ENCODE peak calls at places on chromosomes 16 and 17, in eight cellular contexts. R, F, U, W, T, S, X and C are unnamed samples.

GRCh38 chr17:17724307-17724921 is 43.2 kb downstream of the RAI1 start:
- DNase-seq in T (no peak), R (no peak), S (no peak), U (no peak), F (peak), W (no peak), X (peak), C (no peak)

GRCh38 chr16:67675579-67675935 is 8.9 kb downstream of the C16orf86 start:
- DNase-seq in X (no peak), W (no peak), U (no peak), F (no peak), R (no peak), S (no peak), T (no peak), C (no peak)

GRCh38 chr16:86595983-86596605 is 17.7 kb downstream of the FOXL1 start:
- DNase-seq in X (no peak), T (no peak), U (no peak), W (no peak), S (no peak), F (no peak), R (no peak), C (no peak)

GRCh38 chr16:424623-425081 is 797 bp upstream of the RAB11FIP3 start:
- DNase-seq in F (no peak), U (peak), R (no peak), T (peak), W (no peak), X (peak), S (peak), C (no peak)

GRCh38 chr17:12522743-12523181 is 142.9 kb upstream of the MYOCD start:
- DNase-seq in F (peak), T (no peak), R (no peak), W (peak), S (no peak), U (peak), X (no peak), C (no peak)

GRCh38 chr16:3652373-3653037 is 2.0 kb upstream of the DNASE1 start:
- DNase-seq in X (no peak), T (no peak), F (no peak), S (no peak), R (no peak), U (no peak), W (no peak), C (no peak)

GRCh38 chr17:73362697-73363096 is 50.9 kb upstream of the CDC42EP4 start:
- DNase-seq in F (no peak), U (no peak), S (no peak), X (peak), R (no peak), T (no peak), W (no peak), C (no peak)

GRCh38 chr17:2695243-2695960 is 16.2 kb downstream of the CLUH start:
- DNase-seq in T (no peak), S (no peak), R (no peak), X (no peak), F (no peak), U (no peak), W (no peak), C (no peak)

GRCh38 chr17:13306310-13306962 is 288.6 kb upstream of the ELAC2 start:
- DNase-seq in S (no peak), F (peak), U (peak), W (peak), T (peak), X (peak), R (peak), C (peak)

GRCh38 chr16:1556254-1556653 is 22.8 kb downstream of the TMEM204 start:
- DNase-seq in W (no peak), S (no peak), T (no peak), F (no peak), R (no peak), X (no peak), U (peak), C (no peak)

GRCh38 chr16:1981398-1981836 is at the start of gene NOXO1:
- DNase-seq in S (no peak), W (no peak), R (no peak), U (no peak), X (peak), F (no peak), T (no peak), C (no peak)

GRCh38 chr16:66618588-66618987 is 14.1 kb downstream of the CMTM3 start:
- DNase-seq in R (peak), F (peak), U (peak), S (peak), W (peak), X (no peak), T (peak), C (no peak)

GRCh38 chr16:82700541-82701240 is 73.9 kb downstream of the CDH13 start:
- DNase-seq in S (no peak), R (no peak), T (no peak), U (no peak), F (peak), X (no peak), W (no peak), C (no peak)

GRCh38 chr17:81681672-81682071 is 1.9 kb downstream of the ARL16 start:
- DNase-seq in U (peak), W (no peak), T (no peak), F (no peak), X (no peak), S (no peak), R (no peak), C (no peak)

GRCh38 chr16:86664518-86665318 is 86.4 kb downstream of the FOXL1 start:
- DNase-seq in S (no peak), U (peak), F (peak), T (peak), W (peak), R (no peak), X (no peak), C (no peak)

GRCh38 chr16:11107781-11108465 is 148.1 kb downstream of the SOCS1 start:
- DNase-seq in T (no peak), W (peak), U (peak), X (no peak), S (no peak), F (peak), R (no peak), C (no peak)

GRCh38 chr17:41680426-41681040 is 8.2 kb upstream of the EIF1 start:
- DNase-seq in F (no peak), U (no peak), R (no peak), T (no peak), S (no peak), X (no peak), W (no peak), C (no peak)

GRCh38 chr17:35866356-35866950 is 2.2 kb downstream of the HEATR9 start:
- DNase-seq in S (no peak), F (peak), X (no peak), W (peak), U (no peak), T (no peak), R (no peak), C (no peak)

GRCh38 chr17:8192070-8192815 is 2.3 kb upstream of the BORCS6 start:
- DNase-seq in T (peak), U (peak), X (peak), R (no peak), S (peak), F (peak), W (peak), C (peak)

GRCh38 chr17:30957741-30958140 is 13.1 kb upstream of the RNF135 start:
- DNase-seq in R (no peak), T (no peak), W (no peak), X (no peak), F (no peak), S (no peak), U (no peak), C (no peak)

GRCh38 chr17:76521262-76521661 is 16.2 kb downstream of the CYGB start:
- DNase-seq in T (no peak), U (no peak), R (no peak), W (no peak), S (no peak), X (no peak), F (no peak), C (no peak)

GRCh38 chr17:28716740-28717577 is 709 bp downstream of the RAB34 start:
- DNase-seq in W (peak), X (no peak), U (peak), S (peak), F (peak), R (no peak), T (no peak), C (no peak)

GRCh38 chr16:84270531-84270930 is 24.1 kb upstream of the WFDC1 start:
- DNase-seq in T (no peak), R (no peak), S (no peak), X (no peak), F (no peak), W (no peak), U (no peak), C (no peak)

GRCh38 chr16:17917316-17918019 is 419.1 kb downstream of the NPIPA8 start:
- DNase-seq in T (no peak), W (no peak), X (no peak), U (no peak), R (no peak), F (no peak), S (no peak), C (no peak)